ENCODE peak calls at places on chromosomes 16 and 17, in eight cellular contexts. I, W, P, C, O, X, H and T are unnamed samples.

GRCh38 chr16:51399908-51400670 is 249.0 kb upstream of the SALL1 start:
- DNase-seq in I (no peak), W (no peak), P (no peak), C (no peak), O (no peak), X (no peak), H (no peak), T (no peak)

GRCh38 chr16:65044861-65045260 is 77.0 kb downstream of the CDH11 start:
- DNase-seq in I (peak), W (no peak), P (no peak), C (no peak), O (no peak), X (no peak), H (no peak), T (no peak)

GRCh38 chr16:57427824-57428223 is 19.4 kb downstream of the CIAPIN1 start:
- DNase-seq in I (no peak), W (no peak), P (no peak), C (no peak), O (no peak), X (no peak), H (no peak), T (no peak)

GRCh38 chr16:89712476-89712805 is 8.3 kb downstream of the VPS9D1 start:
- DNase-seq in I (no peak), W (no peak), P (no peak), C (no peak), O (no peak), X (no peak), H (no peak), T (no peak)

GRCh38 chr17:2076461-2076984 is 21.6 kb downstream of the HIC1 start:
- DNase-seq in I (no peak), W (no peak), P (no peak), C (no peak), O (no peak), X (no peak), H (peak), T (no peak)

GRCh38 chr17:37742762-37743611 is 1.9 kb downstream of the HNF1B start:
- DNase-seq in I (no peak), W (no peak), P (peak), C (no peak), O (no peak), X (peak), H (no peak), T (no peak)

GRCh38 chr17:5826384-5826783 is 242.1 kb upstream of the NLRP1 start:
- DNase-seq in I (no peak), W (no peak), P (peak), C (no peak), O (no peak), X (no peak), H (no peak), T (no peak)

GRCh38 chr17:27559996-27560481 is 70.9 kb upstream of the LGALS9 start:
- DNase-seq in I (no peak), W (no peak), P (peak), C (no peak), O (peak), X (no peak), H (peak), T (no peak)

GRCh38 chr16:88502776-88503280 is 49.7 kb downstream of the ZFPM1 start:
- DNase-seq in I (no peak), W (no peak), P (no peak), C (no peak), O (no peak), X (no peak), H (no peak), T (no peak)

GRCh38 chr17:79654960-79655382 is 44.1 kb upstream of the RBFOX3 start:
- DNase-seq in I (no peak), W (no peak), P (no peak), C (no peak), O (no peak), X (no peak), H (no peak), T (no peak)

GRCh38 chr17:1286379-1287106 is 7.1 kb downstream of the TRARG1 start:
- DNase-seq in I (no peak), W (no peak), P (no peak), C (no peak), O (no peak), X (no peak), H (no peak), T (no peak)

GRCh38 chr16:24499193-24499814 is 40.1 kb upstream of the RBBP6 start:
- DNase-seq in I (no peak), W (no peak), P (peak), C (no peak), O (peak), X (no peak), H (no peak), T (peak)

GRCh38 chr17:1087381-1088241 is 90.7 kb downstream of the TIMM22 start:
- DNase-seq in I (no peak), W (no peak), P (peak), C (no peak), O (no peak), X (no peak), H (peak), T (no peak)

GRCh38 chr17:63437287-63438091 is 8.6 kb downstream of the CYB561 start:
- DNase-seq in I (no peak), W (no peak), P (no peak), C (no peak), O (no peak), X (no peak), H (peak), T (no peak)

GRCh38 chr17:79003661-79004411 is 5.7 kb downstream of the CANT1 start:
- DNase-seq in I (no peak), W (no peak), P (no peak), C (no peak), O (no peak), X (no peak), H (no peak), T (no peak)

GRCh38 chr17:2849327-2849670 is 53.1 kb downstream of the RAP1GAP2 start:
- DNase-seq in I (no peak), W (no peak), P (no peak), C (no peak), O (no peak), X (no peak), H (no peak), T (no peak)

GRCh38 chr17:49849711-49850610 is 2.1 kb upstream of the TAC4 start:
- DNase-seq in I (no peak), W (no peak), P (no peak), C (no peak), O (no peak), X (no peak), H (no peak), T (no peak)

GRCh38 chr17:15926039-15926740 is 18.7 kb upstream of the ADORA2B start:
- DNase-seq in I (no peak), W (no peak), P (no peak), C (no peak), O (no peak), X (no peak), H (no peak), T (no peak)

GRCh38 chr17:34562387-34562786 is 17.0 kb upstream of the TMEM132E start:
- DNase-seq in I (no peak), W (peak), P (peak), C (no peak), O (no peak), X (no peak), H (no peak), T (no peak)

GRCh38 chr16:87207965-87208364 is 109.2 kb downstream of the C16orf95 start:
- DNase-seq in I (no peak), W (no peak), P (no peak), C (no peak), O (no peak), X (no peak), H (no peak), T (no peak)

GRCh38 chr17:36124879-36125824 is 21.5 kb downstream of the CCL4 start:
- DNase-seq in I (no peak), W (no peak), P (peak), C (no peak), O (no peak), X (no peak), H (no peak), T (no peak)

GRCh38 chr17:65393514-65393913 is 167.9 kb downstream of the AXIN2 start:
- DNase-seq in I (no peak), W (no peak), P (no peak), C (no peak), O (no peak), X (no peak), H (no peak), T (no peak)

GRCh38 chr17:68383443-68384321 is 73.6 kb downstream of the WIPI1 start:
- DNase-seq in I (no peak), W (peak), P (peak), C (peak), O (peak), X (peak), H (no peak), T (no peak)

GRCh38 chr17:17321356-17322025 is 18.3 kb downstream of the NT5M start:
- DNase-seq in I (no peak), W (no peak), P (no peak), C (no peak), O (no peak), X (no peak), H (no peak), T (no peak)